ENCODE peak calls at places on chromosome 14, in four cellular contexts. X, M, V and Z are unnamed samples.

GRCh38 chr14:23580948-23581281 is 2.3 kb upstream of the JPH4 start:
- DNase-seq in V (no peak), X (no peak), M (no peak), Z (no peak)

GRCh38 chr14:35854696-35855270 is 28.6 kb downstream of the BRMS1L start:
- DNase-seq in X (no peak), M (no peak), V (no peak), Z (no peak)

GRCh38 chr14:45133683-45134050 is 614 bp downstream of the FKBP3 start:
- DNase-seq in M (no peak), X (no peak), V (no peak), Z (no peak)

GRCh38 chr14:105456736-105457703 is 17.6 kb upstream of the CRIP2 start:
- DNase-seq in M (no peak), V (no peak), X (no peak), Z (no peak)

GRCh38 chr14:43540948-43541347 is 966.1 kb downstream of the FSCB start:
- DNase-seq in V (no peak), M (no peak), X (no peak), Z (no peak)

GRCh38 chr14:28765907-28766504 is 581 bp upstream of the FOXG1 start:
- DNase-seq in M (no peak), V (no peak), X (no peak), Z (no peak)

GRCh38 chr14:24207104-24207543 is 1.6 kb downstream of the TSSK4 start:
- DNase-seq in V (no peak), X (no peak), M (no peak), Z (no peak)

GRCh38 chr14:35809597-35809996 is 502 bp upstream of the RALGAPA1 start:
- DNase-seq in X (no peak), V (no peak), M (no peak), Z (no peak)

GRCh38 chr14:28656704-28657255 is 109.8 kb upstream of the FOXG1 start:
- DNase-seq in V (no peak), X (no peak), M (no peak), Z (no peak)

GRCh38 chr14:77170045-77170444 is 11.6 kb upstream of the TMEM63C start:
- DNase-seq in X (no peak), M (no peak), V (no peak), Z (no peak)

GRCh38 chr14:105248368-105249174 is at the start of gene BTBD6:
- DNase-seq in V (peak; percentile 83), X (peak; percentile 88), M (peak; percentile 82), Z (peak; percentile 84)

GRCh38 chr14:101578489-101578888 is 17.2 kb downstream of the DIO3 start:
- DNase-seq in V (no peak), X (no peak), M (no peak), Z (no peak)

GRCh38 chr14:68608235-68608962 is 184.5 kb downstream of the ZFP36L1 start:
- DNase-seq in V (no peak), M (no peak), X (no peak), Z (no peak)

GRCh38 chr14:101043891-101044290 is 140.4 kb upstream of the RTL1 start:
- DNase-seq in X (no peak), V (no peak), M (no peak), Z (no peak)

GRCh38 chr14:64045091-64045490 is 192.3 kb downstream of the SYNE2 start:
- DNase-seq in M (no peak), V (no peak), X (no peak), Z (no peak)